ENCODE peak calls at places on chromosomes 5 and 9, in nine cellular contexts. A, V, U, T, C, Y, P, W and N are unnamed samples.
A peak's percentile ranks its signal among the peaks of the same experiment; 100 is the strongest.

GRCh38 chr5:62376064-62376463 is 27.6 kb downstream of the DIMT1 start:
- DNase-seq in W (peak; percentile 15), C (no peak), V (no peak), T (no peak), Y (no peak), U (no peak), A (no peak), P (no peak), N (no peak)

GRCh38 chr9:31700252-31701045 is 684.0 kb upstream of the ACO1 start:
- DNase-seq in V (no peak), T (no peak), Y (no peak), A (no peak), C (no peak), U (no peak), W (no peak), P (no peak), N (no peak)

GRCh38 chr9:104682642-104683041 is 11.7 kb upstream of the OR13D1 start:
- DNase-seq in V (peak; percentile 57), C (no peak), A (no peak), U (no peak), W (peak; percentile 67), T (no peak), Y (no peak), P (no peak), N (no peak)

GRCh38 chr5:173806270-173807035 is 81.7 kb upstream of the CPEB4 start:
- DNase-seq in Y (no peak), A (no peak), U (no peak), P (no peak), W (peak; percentile 23), T (no peak), C (no peak), V (peak; percentile 80), N (no peak)

GRCh38 chr5:95191330-95191729 is 93.6 kb downstream of the MCTP1 start:
- DNase-seq in T (no peak), C (no peak), A (no peak), Y (no peak), V (no peak), W (no peak), U (no peak), P (no peak), N (no peak)

GRCh38 chr5:65825388-65826328 is 100.7 kb upstream of the ERBIN start:
- DNase-seq in W (no peak), V (no peak), Y (no peak), T (no peak), U (no peak), P (no peak), C (no peak), A (no peak), N (no peak)

GRCh38 chr5:170053896-170054295 is 51.8 kb upstream of the FOXI1 start:
- DNase-seq in A (no peak), T (no peak), W (no peak), V (no peak), U (no peak), P (no peak), C (no peak), Y (no peak), N (no peak)

GRCh38 chr5:142915840-142916424 is 145.8 kb downstream of the ARHGAP26 start:
- DNase-seq in T (no peak), C (peak; percentile 23), Y (no peak), W (peak; percentile 43), A (no peak), U (no peak), P (no peak), V (peak; percentile 50), N (no peak)

GRCh38 chr5:33457124-33457523 is 16.4 kb downstream of the TARS1 start:
- DNase-seq in W (peak; percentile 13), V (no peak), U (no peak), P (no peak), C (no peak), T (no peak), A (no peak), Y (no peak), N (no peak)

GRCh38 chr5:138503487-138504270 is 38.4 kb downstream of the EGR1 start:
- DNase-seq in V (peak; percentile 56), Y (peak; percentile 48), W (peak; percentile 80), T (peak; percentile 47), C (peak; percentile 19), P (no peak), A (peak; percentile 60), U (no peak), N (no peak)

GRCh38 chr9:1890806-1891205 is 124.3 kb upstream of the SMARCA2 start:
- DNase-seq in V (no peak), C (no peak), W (no peak), A (no peak), P (no peak), U (no peak), Y (no peak), T (no peak), N (no peak)

GRCh38 chr9:105205787-105206511 is 38.5 kb upstream of the SLC44A1 start:
- DNase-seq in C (peak; percentile 44), P (peak; percentile 59), W (peak; percentile 94), A (no peak), Y (no peak), U (no peak), V (no peak), T (peak; percentile 80), N (peak; percentile 80)

DNA sequence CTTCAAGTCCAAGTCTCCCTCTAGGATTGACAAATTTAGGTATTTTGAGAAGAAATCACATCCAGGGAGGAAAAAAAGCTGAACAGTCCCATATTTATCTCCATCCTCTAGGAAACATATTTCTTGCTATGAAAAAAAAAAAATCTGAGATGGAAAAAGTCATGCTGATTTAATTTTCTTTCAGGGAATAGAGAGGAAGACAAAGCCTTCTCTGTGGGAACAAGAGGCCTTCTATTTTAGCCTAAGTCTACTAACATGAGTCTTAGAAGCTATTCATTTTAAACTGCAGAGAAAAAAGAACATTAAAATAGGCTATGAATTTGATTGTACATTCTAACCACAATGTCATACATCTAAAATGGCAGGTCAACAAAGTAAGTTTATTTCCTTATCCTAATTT is 63.1 kb upstream of the CDK5RAP2 start:
- DNase-seq in C (no peak), W (no peak), P (no peak), T (no peak), Y (no peak), U (no peak), A (no peak), V (no peak), N (no peak)
- H3K4me3 ChIP-seq in C (no peak overlapping the region), W (no peak overlapping the region), P (no peak overlapping the region), T (no peak overlapping the region), Y (no peak overlapping the region), U (no peak overlapping the region), A (no peak overlapping the region), V (no peak overlapping the region), N (no peak overlapping the region)

GRCh38 chr5:124575731-124576130 is 170.7 kb downstream of the ZNF608 start:
- DNase-seq in A (no peak), C (no peak), W (no peak), P (no peak), U (no peak), Y (no peak), V (no peak), T (no peak), N (no peak)
- H3K27ac ChIP-seq in A (no peak overlapping the region), C (no peak overlapping the region), W (no peak overlapping the region), P (no peak overlapping the region), U (no peak overlapping the region), Y (no peak overlapping the region), V (no peak overlapping the region), T (no peak overlapping the region), N (no peak overlapping the region)

GRCh38 chr9:133116346-133117231 is 4.5 kb downstream of the RALGDS start:
- DNase-seq in T (no peak), V (no peak), C (no peak), A (no peak), U (peak; percentile 73), W (no peak), P (no peak), Y (no peak), N (no peak)

GRCh38 chr9:133118179-133118520 is 2.9 kb downstream of the RALGDS start:
- DNase-seq in T (no peak), W (no peak), P (no peak), Y (no peak), A (no peak), V (no peak), C (no peak), U (peak; percentile 56), N (no peak)

GRCh38 chr9:133118568-133118967 is 2.5 kb downstream of the RALGDS start:
- DNase-seq in U (no peak), W (no peak), T (no peak), A (no peak), Y (no peak), P (no peak), V (no peak), C (no peak), N (no peak)

GRCh38 chr9:133119039-133119438 is 2.0 kb downstream of the RALGDS start:
- DNase-seq in Y (no peak), A (no peak), C (no peak), T (peak; percentile 65), V (no peak), W (peak; percentile 21), U (no peak), P (no peak), N (no peak)

GRCh38 chr9:133117271-133118178 is 3.5 kb downstream of the RALGDS start:
- DNase-seq in C (no peak), A (no peak), W (peak; percentile 57), V (no peak), T (peak; percentile 50), U (peak; percentile 77), P (no peak), Y (no peak), N (no peak)
- H3K4me3 ChIP-seq in C (no peak overlapping the region), A (no peak overlapping the region), W (no peak overlapping the region), V (no peak overlapping the region), T (no peak overlapping the region), U (no peak overlapping the region), P (no peak overlapping the region), Y (no peak overlapping the region), N (no peak overlapping the region)

GRCh38 chr5:124661317-124662141 is 84.9 kb downstream of the ZNF608 start:
- DNase-seq in P (no peak), T (no peak), U (no peak), Y (no peak), V (peak; percentile 99), C (no peak), A (no peak), W (peak; percentile 82), N (no peak)

GRCh38 chr5:124658867-124659557 is 87.4 kb downstream of the ZNF608 start:
- DNase-seq in W (peak; percentile 13), U (no peak), C (no peak), Y (no peak), P (no peak), T (no peak), V (no peak), A (no peak), N (no peak)

GRCh38 chr5:124662261-124662781 is 84.1 kb downstream of the ZNF608 start:
- DNase-seq in U (no peak), P (no peak), Y (no peak), T (no peak), W (no peak), V (no peak), C (peak; percentile 47), A (no peak), N (no peak)

GRCh38 chr5:124660229-124661093 is 86.0 kb downstream of the ZNF608 start:
- DNase-seq in Y (no peak), A (no peak), P (no peak), V (no peak), W (no peak), U (no peak), T (no peak), C (no peak), N (no peak)

GRCh38 chr5:124659798-124660197 is 86.6 kb downstream of the ZNF608 start:
- DNase-seq in C (no peak), V (no peak), Y (no peak), W (no peak), A (no peak), T (no peak), P (no peak), U (no peak), N (no peak)
- H3K27ac ChIP-seq in C (peak overlapping the region; percentile 62), V (no peak overlapping the region), Y (no peak overlapping the region), W (no peak overlapping the region), A (no peak overlapping the region), T (no peak overlapping the region), P (peak overlapping the region; percentile 71), U (no peak overlapping the region), N (peak overlapping the region; percentile 33)